ENCODE peak calls at places on chromosomes 2 and 18, in eight cellular contexts. B, G, L, D, E, Z, Y and M are unnamed samples.
A peak's percentile ranks its signal among the peaks of the same experiment; 100 is the strongest.

GRCh38 chr2:155815851-155816250 is 516.7 kb downstream of the NR4A2 start:
- DNase-seq in Z (peak; percentile 56), Y (peak; percentile 23), G (no peak), B (no peak), D (no peak), L (peak; percentile 15), E (no peak), M (no peak)

GRCh38 chr2:151769606-151770005 is 35.3 kb upstream of the NEB start:
- DNase-seq in D (no peak), Y (no peak), L (no peak), E (no peak), Z (no peak), B (no peak), G (no peak), M (no peak)

GRCh38 chr2:74835831-74836674 is 2.1 kb downstream of the HK2 start:
- DNase-seq in L (no peak), E (peak; percentile 53), G (no peak), B (no peak), Y (peak; percentile 51), D (no peak), Z (peak; percentile 87), M (no peak)

GRCh38 chr2:118808429-118808809 is 39.0 kb downstream of the EN1 start:
- DNase-seq in E (no peak), D (no peak), B (no peak), Y (no peak), G (no peak), Z (no peak), L (no peak), M (no peak)

GRCh38 chr2:225025917-225026571 is 16.2 kb downstream of the DOCK10 start:
- DNase-seq in E (peak; percentile 80), L (no peak), Y (no peak), D (no peak), Z (no peak), G (no peak), B (no peak), M (no peak)

GRCh38 chr2:13654416-13654815 is 937.7 kb downstream of the TRIB2 start:
- DNase-seq in Z (no peak), E (no peak), L (no peak), B (no peak), D (no peak), Y (no peak), G (no peak), M (no peak)

GRCh38 chr2:230913406-230913805 is 11.6 kb downstream of the GPR55 start:
- DNase-seq in Z (peak; percentile 88), B (no peak), E (no peak), Y (peak; percentile 15), D (peak; percentile 25), G (no peak), L (peak; percentile 49), M (no peak)

GRCh38 chr18:9333441-9334350 is 877 bp upstream of the TWSG1 start:
- DNase-seq in L (no peak), B (no peak), G (no peak), Y (no peak), Z (no peak), E (no peak), D (no peak), M (no peak)

GRCh38 chr2:237686659-237687136 is 59.3 kb downstream of the LRRFIP1 start:
- DNase-seq in Y (no peak), B (no peak), E (peak; percentile 43), D (peak; percentile 65), G (no peak), L (no peak), Z (no peak), M (no peak)

GRCh38 chr2:164808776-164809175 is 32.8 kb downstream of the COBLL1 start:
- DNase-seq in B (no peak), E (no peak), D (no peak), Z (no peak), L (no peak), G (no peak), Y (no peak), M (no peak)

GRCh38 chr2:233250985-233251305 is 528 bp upstream of the ATG16L1 start:
- DNase-seq in Y (no peak), Z (no peak), E (no peak), L (no peak), G (no peak), D (no peak), B (no peak), M (no peak)

GRCh38 chr2:1656326-1656960 is 87.9 kb downstream of the PXDN start:
- DNase-seq in G (peak; percentile 67), D (peak; percentile 44), E (no peak), L (no peak), B (no peak), Z (no peak), Y (no peak), M (no peak)

GRCh38 chr2:226031078-226031937 is 631.8 kb downstream of the NYAP2 start:
- DNase-seq in B (peak; percentile 1), L (peak; percentile 57), G (peak; percentile 86), Z (no peak), D (peak; percentile 73), E (peak; percentile 69), Y (peak; percentile 65), M (no peak)

GRCh38 chr18:73407506-73407905 is 539.7 kb upstream of the NETO1 start:
- DNase-seq in E (peak; percentile 45), L (no peak), B (no peak), Y (no peak), G (no peak), Z (no peak), D (no peak), M (no peak)

GRCh38 chr18:74351354-74351753 is 35.7 kb downstream of the C18orf63 start:
- DNase-seq in Y (no peak), B (no peak), Z (peak; percentile 71), L (no peak), G (no peak), E (peak; percentile 82), D (no peak), M (no peak)

GRCh38 chr2:171893196-171893823 is 734 bp downstream of the SLC25A12 start:
- DNase-seq in D (no peak), Y (no peak), G (no peak), Z (no peak), L (no peak), E (no peak), B (no peak), M (no peak)

GRCh38 chr2:120379916-120380893 is 34.3 kb downstream of the INHBB start:
- DNase-seq in B (no peak), D (no peak), L (peak; percentile 18), Y (no peak), G (no peak), E (no peak), Z (no peak), M (no peak)

GRCh38 chr18:40582105-40582504 is 1372.9 kb upstream of the PIK3C3 start:
- DNase-seq in E (no peak), B (no peak), L (no peak), G (no peak), D (no peak), Z (no peak), Y (no peak), M (no peak)

GRCh38 chr2:7012141-7012809 is 95.1 kb downstream of the RNF144A start:
- DNase-seq in Y (no peak), E (no peak), D (peak; percentile 64), G (no peak), Z (no peak), L (no peak), B (no peak), M (no peak)

GRCh38 chr2:204495381-204495780 is 49.9 kb upstream of the PARD3B start:
- DNase-seq in B (no peak), G (no peak), E (no peak), D (no peak), L (no peak), Y (no peak), Z (no peak), M (no peak)

GRCh38 chr18:61273533-61273932 is 59.7 kb upstream of the CDH20 start:
- DNase-seq in B (no peak), Y (no peak), G (no peak), L (no peak), D (no peak), Z (no peak), E (no peak), M (no peak)

GRCh38 chr2:20146401-20146800 is 78.5 kb downstream of the SDC1 start:
- DNase-seq in B (no peak), G (no peak), D (no peak), Z (no peak), E (no peak), Y (no peak), L (no peak), M (no peak)

GRCh38 chr2:75632091-75632704 is 14.4 kb upstream of the MRPL19 start:
- DNase-seq in D (no peak), Y (no peak), L (no peak), E (no peak), B (no peak), Z (no peak), G (no peak), M (no peak)

GRCh38 chr2:128305555-128306080 is 13.1 kb downstream of the HS6ST1 start:
- DNase-seq in B (no peak), L (no peak), E (peak; percentile 75), Y (no peak), D (no peak), Z (peak; percentile 92), G (no peak), M (no peak)

GRCh38 chr2:178733975-178734374 is 73.2 kb downstream of the TTN start:
- DNase-seq in G (no peak), Z (no peak), D (no peak), B (no peak), Y (no peak), E (no peak), L (no peak), M (no peak)

GRCh38 chr2:215796160-215796559 is 217.2 kb downstream of the MREG start:
- DNase-seq in L (no peak), B (no peak), Y (no peak), D (no peak), G (no peak), E (peak; percentile 66), Z (no peak), M (no peak)

GRCh38 chr2:71862921-71863320 is 284.7 kb downstream of the CYP26B1 start:
- DNase-seq in L (no peak), B (no peak), E (no peak), G (no peak), Z (no peak), D (no peak), Y (no peak), M (no peak)

GRCh38 chr2:27303093-27304025 is 4.9 kb downstream of the UCN start:
- DNase-seq in B (no peak), Z (peak; percentile 89), G (no peak), Y (peak; percentile 70), L (peak; percentile 57), E (peak; percentile 72), D (peak; percentile 59), M (peak; percentile 31)

GRCh38 chr2:236572482-236572881 is 2.9 kb downstream of the ACKR3 start:
- DNase-seq in Y (no peak), D (no peak), G (no peak), L (no peak), E (no peak), B (no peak), Z (no peak), M (no peak)

GRCh38 chr2:10260130-10260529 is 42.6 kb upstream of the HPCAL1 start:
- DNase-seq in D (no peak), G (no peak), B (no peak), L (no peak), Z (no peak), E (no peak), Y (no peak), M (no peak)

GRCh38 chr2:43131051-43131889 is 95.1 kb downstream of the ZFP36L2 start:
- DNase-seq in Z (peak; percentile 75), Y (peak; percentile 89), B (no peak), D (peak; percentile 85), L (peak; percentile 90), G (no peak), E (peak; percentile 92), M (peak; percentile 79)

GRCh38 chr2:219354582-219354981 is 22.0 kb upstream of the RESP18 start:
- DNase-seq in G (no peak), L (no peak), B (no peak), Z (no peak), E (no peak), D (no peak), Y (no peak), M (no peak)